ENCODE peak calls at places on chromosomes 2 and 18, in six cellular contexts. R, Q, G, H, W and A are unnamed samples.

GRCh38 chr2:19559596-19560240 is 201.3 kb upstream of the OSR1 start:
- ATAC-seq in R (no peak), Q (no peak), G (no peak), H (no peak), W (no peak), A (no peak)

GRCh38 chr2:177887722-177888121 is 184.9 kb downstream of the PDE11A start:
- ATAC-seq in R (no peak), Q (no peak), G (no peak), H (peak), W (no peak), A (no peak)

GRCh38 chr2:203871371-203871983 is 3.9 kb downstream of the CTLA4 start:
- ATAC-seq in R (no peak), Q (no peak), G (peak), H (no peak), W (peak), A (peak)

GRCh38 chr2:116510117-116510671 is 1304.3 kb upstream of the DDX18 start:
- ATAC-seq in R (peak), Q (no peak), G (no peak), H (no peak), W (no peak), A (no peak)

GRCh38 chr18:10329116-10329515 is 125.3 kb upstream of the APCDD1 start:
- ATAC-seq in R (no peak), Q (no peak), G (peak), H (no peak), W (no peak), A (no peak)

GRCh38 chr18:31057917-31058316 is 15.4 kb upstream of the DSC3 start:
- ATAC-seq in R (no peak), Q (no peak), G (no peak), H (no peak), W (no peak), A (no peak)

GRCh38 chr2:227799202-227799601 is 14.4 kb upstream of the CCL20 start:
- ATAC-seq in R (no peak), Q (no peak), G (no peak), H (no peak), W (no peak), A (no peak)

GRCh38 chr2:95388878-95389255 is 13.6 kb upstream of the FAHD2A start:
- ATAC-seq in R (no peak), Q (peak), G (no peak), H (no peak), W (no peak), A (no peak)

GRCh38 chr2:129829577-129829976 is 149.9 kb upstream of the RAB6C start:
- ATAC-seq in R (no peak), Q (no peak), G (no peak), H (no peak), W (no peak), A (no peak)

GRCh38 chr2:230680463-230681195 is 32.0 kb upstream of the CAB39 start:
- ATAC-seq in R (no peak), Q (no peak), G (peak), H (no peak), W (no peak), A (no peak)